ENCODE peak calls at places on chromosome 1, in four cellular contexts. L, K, D and C are unnamed samples.

GRCh38 chr1:198328458-198329032 is 171.7 kb downstream of the NEK7 start:
- DNase-seq in L (no peak), K (no peak), D (no peak), C (no peak)

GRCh38 chr1:222790520-222790919 is 24.3 kb upstream of the DISP1 start:
- DNase-seq in L (no peak), K (no peak), D (no peak), C (no peak)

GRCh38 chr1:19473119-19473518 is 12.2 kb downstream of the CAPZB start:
- DNase-seq in L (no peak), K (no peak), D (no peak), C (no peak)

GRCh38 chr1:164440222-164440621 is 118.8 kb upstream of the PBX1 start:
- DNase-seq in L (no peak), K (no peak), D (no peak), C (no peak)

GRCh38 chr1:64516301-64516700 is 46.4 kb downstream of the CACHD1 start:
- DNase-seq in L (no peak), K (no peak), D (no peak), C (no peak)

GRCh38 chr1:90387825-90388224 is 329.3 kb downstream of the BARHL2 start:
- DNase-seq in L (no peak), K (no peak), D (no peak), C (no peak)

GRCh38 chr1:235057385-235058306 is 71.0 kb downstream of the TOMM20 start:
- DNase-seq in L (no peak), K (no peak), D (no peak), C (no peak)

GRCh38 chr1:4002061-4002521 is 102.0 kb upstream of the C1orf174 start:
- DNase-seq in L (no peak), K (no peak), D (no peak), C (no peak)

GRCh38 chr1:205162301-205162700 is 40.5 kb upstream of the RBBP5 start:
- DNase-seq in L (no peak), K (no peak), D (no peak), C (no peak)